ENCODE peak calls at places on chromosomes 12 and 14, in seven cellular contexts. A, R, K, V, P, E and S are unnamed samples.

GRCh38 chr12:10362828-10363664 is 26.8 kb downstream of the KLRK1 start:
- DNase-seq in K (peak), R (no peak), P (no peak), A (no peak), E (no peak), V (no peak), S (no peak)

GRCh38 chr14:96160030-96160912 is 44.4 kb upstream of the BDKRB2 start:
- DNase-seq in E (no peak), V (no peak), P (no peak), R (no peak), A (no peak), K (no peak), S (no peak)

GRCh38 chr12:1517007-1517406 is 77.4 kb downstream of the FBXL14 start:
- DNase-seq in E (no peak), K (peak), R (no peak), A (no peak), P (peak), V (no peak), S (peak)

GRCh38 chr12:103880299-103881142 is 39.5 kb upstream of the NT5DC3 start:
- DNase-seq in P (no peak), K (peak), V (no peak), R (no peak), E (no peak), A (no peak), S (peak)

GRCh38 chr12:73589220-73589619 is 948.4 kb upstream of the ATXN7L3B start:
- DNase-seq in P (no peak), V (no peak), K (no peak), A (no peak), E (no peak), R (no peak), S (no peak)

GRCh38 chr12:100908501-100908900 is 113.9 kb downstream of the ANO4 start:
- DNase-seq in A (no peak), R (no peak), P (no peak), V (no peak), E (no peak), K (no peak), S (no peak)

GRCh38 chr12:59393506-59393905 is 202.3 kb upstream of the SLC16A7 start:
- DNase-seq in K (no peak), P (no peak), R (no peak), E (no peak), A (no peak), V (no peak), S (no peak)

GRCh38 chr14:102544745-102545460 is 35.3 kb upstream of the ANKRD9 start:
- DNase-seq in V (no peak), K (no peak), P (no peak), R (no peak), E (no peak), A (no peak), S (no peak)

GRCh38 chr14:99188721-99189120 is 83.3 kb downstream of the BCL11B start:
- DNase-seq in A (no peak), R (peak), K (peak), V (no peak), P (no peak), E (no peak), S (peak)

GRCh38 chr14:71703477-71703876 is 228.8 kb upstream of the RGS6 start:
- DNase-seq in E (no peak), R (no peak), A (no peak), K (no peak), P (no peak), V (no peak), S (no peak)

GRCh38 chr12:24895612-24896011 is 53.3 kb downstream of the BCAT1 start:
- DNase-seq in K (no peak), A (no peak), P (no peak), E (no peak), R (no peak), V (no peak), S (no peak)

GRCh38 chr12:104909761-104910160 is 48.3 kb downstream of the SLC41A2 start:
- DNase-seq in P (no peak), E (no peak), R (no peak), V (no peak), A (no peak), K (peak), S (no peak)

GRCh38 chr14:84749191-84749945 is 780.6 kb upstream of the FLRT2 start:
- DNase-seq in K (peak), P (no peak), V (no peak), R (no peak), E (no peak), A (no peak), S (no peak)

GRCh38 chr12:9198012-9198411 is 10.2 kb downstream of the PZP start:
- DNase-seq in R (no peak), A (no peak), V (no peak), K (peak), P (no peak), E (no peak), S (no peak)

GRCh38 chr12:95130096-95130495 is 56.7 kb upstream of the NR2C1 start:
- DNase-seq in V (no peak), E (no peak), K (peak), R (no peak), P (peak), A (no peak), S (no peak)